ENCODE peak calls at places on chromosome 11, in four cellular contexts. X is dorsolateral prefrontal cortex, F is heart right ventricle, O is fibroblast of lung. B is an unnamed sample.

GRCh38 chr11:45289369-45289768 is 3.2 kb upstream of the SYT13 start:
- DNase-seq in F (no peak), X (no peak), O (peak), B (peak)

GRCh38 chr11:130390071-130390758 is 38.2 kb downstream of the ADAMTS8 start:
- DNase-seq in F (no peak), O (peak), X (peak), B (peak)

GRCh38 chr11:75292943-75293342 is 52.4 kb downstream of the TPBGL start:
- DNase-seq in O (no peak), X (no peak), F (no peak), B (no peak)

GRCh38 chr11:3723014-3723708 is 52.0 kb upstream of the CHRNA10 start:
- DNase-seq in X (no peak), F (no peak), O (peak), B (peak)

GRCh38 chr11:105783216-105783615 is 173.3 kb downstream of the GRIA4 start:
- DNase-seq in O (no peak), F (no peak), X (no peak), B (no peak)

GRCh38 chr11:35065566-35065965 is 73.4 kb upstream of the CD44 start:
- DNase-seq in O (peak), F (no peak), X (no peak), B (peak)

GRCh38 chr11:12050470-12050891 is 42.1 kb upstream of the DKK3 start:
- DNase-seq in O (no peak), X (no peak), F (no peak), B (no peak)

GRCh38 chr11:16985297-16985696 is 28.9 kb downstream of the PLEKHA7 start:
- DNase-seq in O (no peak), X (no peak), F (no peak), B (no peak)

GRCh38 chr11:87719311-87720073 is 455.8 kb downstream of the RAB38 start:
- DNase-seq in O (peak), X (no peak), F (no peak), B (no peak)

GRCh38 chr11:12842933-12843636 is 166.0 kb upstream of the RASSF10 start:
- DNase-seq in F (no peak), X (no peak), O (peak), B (peak)

GRCh38 chr11:8838248-8838647 is 72.7 kb upstream of the AKIP1 start:
- DNase-seq in X (no peak), O (peak), F (peak), B (peak)

GRCh38 chr11:61516191-61516590 is 7.6 kb downstream of the LRRC10B start:
- DNase-seq in X (no peak), F (no peak), O (no peak), B (no peak)

GRCh38 chr11:2444301-2445106 is at the start of the genes KCNQ1 and TRPM5:
- DNase-seq in F (no peak), O (no peak), X (no peak), B (no peak)

GRCh38 chr11:128431931-128432330 is 155.4 kb downstream of the ETS1 start:
- DNase-seq in O (no peak), F (no peak), X (no peak), B (no peak)

GRCh38 chr11:14741195-14741594 is 97.6 kb downstream of the PDE3B start:
- DNase-seq in F (no peak), O (no peak), X (no peak), B (no peak)

GRCh38 chr11:104451193-104451592 is 287.2 kb upstream of the PDGFD start:
- DNase-seq in X (no peak), F (peak), O (no peak), B (no peak)

GRCh38 chr11:107102692-107103463 is 84.6 kb upstream of the GUCY1A2 start:
- DNase-seq in F (no peak), O (no peak), X (no peak), B (no peak)

GRCh38 chr11:12629601-12630313 is 44.5 kb upstream of the TEAD1 start:
- DNase-seq in O (peak), X (no peak), F (no peak), B (peak)

GRCh38 chr11:121418625-121419114 is 33.4 kb upstream of the SORL1 start:
- DNase-seq in X (no peak), O (no peak), F (peak), B (no peak)

GRCh38 chr11:80899381-80899780 is 1458.6 kb upstream of the TENM4 start:
- DNase-seq in O (peak), X (no peak), F (no peak), B (peak)

GRCh38 chr11:17707833-17708232 is 11.5 kb upstream of the MYOD1 start:
- DNase-seq in F (no peak), O (no peak), X (no peak), B (no peak)

GRCh38 chr11:104487035-104487775 is 323.3 kb upstream of the PDGFD start:
- DNase-seq in F (no peak), O (peak), X (no peak), B (no peak)

GRCh38 chr11:16252373-16252772 is 104.0 kb downstream of the SOX6 start:
- DNase-seq in O (no peak), F (no peak), X (no peak), B (no peak)

GRCh38 chr11:230431-230830 is 5.7 kb downstream of the SIRT3 start:
- DNase-seq in O (no peak), X (peak), F (no peak), B (no peak)

GRCh38 chr11:27039873-27040272 is 742 bp upstream of the BBOX1 start:
- DNase-seq in X (no peak), F (no peak), O (no peak), B (no peak)

GRCh38 chr11:125470355-125470754 is 25.7 kb downstream of the FEZ1 start:
- DNase-seq in X (no peak), O (no peak), F (no peak), B (no peak)

GRCh38 chr11:105144887-105145286 is 5.3 kb upstream of the CARD18 start:
- DNase-seq in F (no peak), X (no peak), O (peak), B (peak)

GRCh38 chr11:62922189-62922589 is 1.0 kb upstream of the CHRM1 start:
- DNase-seq in F (no peak), O (no peak), X (no peak), B (no peak)

GRCh38 chr11:111422494-111423249 is 43.6 kb upstream of the POU2AF1 start:
- DNase-seq in O (peak), F (no peak), X (peak), B (peak)

GRCh38 chr11:124769804-124770774 is 8.0 kb upstream of the ESAM start:
- DNase-seq in X (no peak), O (peak), F (no peak), B (peak)

GRCh38 chr11:100830978-100831732 is 144.1 kb downstream of the ARHGAP42 start:
- DNase-seq in X (no peak), F (peak), O (peak), B (peak)

GRCh38 chr11:111327908-111328624 is 29.7 kb downstream of the POU2AF3 start:
- DNase-seq in O (peak), F (peak), X (no peak), B (no peak)

GRCh38 chr11:130068546-130068985 is 1.1 kb upstream of the APLP2 start:
- DNase-seq in O (no peak), F (no peak), X (no peak), B (no peak)

GRCh38 chr11:2459016-2459725 is 14.4 kb downstream of the KCNQ1 start:
- DNase-seq in X (no peak), O (no peak), F (no peak), B (no peak)

GRCh38 chr11:12074529-12075195 is 35.7 kb upstream of the MICAL2 start:
- DNase-seq in O (peak), F (no peak), X (no peak), B (peak)

GRCh38 chr11:13486926-13487660 is 8.7 kb downstream of the PTH start:
- DNase-seq in X (no peak), F (peak), O (no peak), B (peak)

GRCh38 chr11:57335343-57336110 is at the start of gene SSRP1:
- DNase-seq in X (peak), O (peak), F (peak), B (peak)

GRCh38 chr11:18703001-18703763 is 4.6 kb downstream of the TMEM86A start:
- DNase-seq in O (no peak), X (no peak), F (no peak), B (no peak)

GRCh38 chr11:68650801-68651200 is 33.5 kb upstream of the GAL start:
- DNase-seq in X (no peak), O (no peak), F (no peak), B (no peak)
- H3K4me3 ChIP-seq in X (no peak), O (no peak), F (no peak), B (no peak)

DNA sequence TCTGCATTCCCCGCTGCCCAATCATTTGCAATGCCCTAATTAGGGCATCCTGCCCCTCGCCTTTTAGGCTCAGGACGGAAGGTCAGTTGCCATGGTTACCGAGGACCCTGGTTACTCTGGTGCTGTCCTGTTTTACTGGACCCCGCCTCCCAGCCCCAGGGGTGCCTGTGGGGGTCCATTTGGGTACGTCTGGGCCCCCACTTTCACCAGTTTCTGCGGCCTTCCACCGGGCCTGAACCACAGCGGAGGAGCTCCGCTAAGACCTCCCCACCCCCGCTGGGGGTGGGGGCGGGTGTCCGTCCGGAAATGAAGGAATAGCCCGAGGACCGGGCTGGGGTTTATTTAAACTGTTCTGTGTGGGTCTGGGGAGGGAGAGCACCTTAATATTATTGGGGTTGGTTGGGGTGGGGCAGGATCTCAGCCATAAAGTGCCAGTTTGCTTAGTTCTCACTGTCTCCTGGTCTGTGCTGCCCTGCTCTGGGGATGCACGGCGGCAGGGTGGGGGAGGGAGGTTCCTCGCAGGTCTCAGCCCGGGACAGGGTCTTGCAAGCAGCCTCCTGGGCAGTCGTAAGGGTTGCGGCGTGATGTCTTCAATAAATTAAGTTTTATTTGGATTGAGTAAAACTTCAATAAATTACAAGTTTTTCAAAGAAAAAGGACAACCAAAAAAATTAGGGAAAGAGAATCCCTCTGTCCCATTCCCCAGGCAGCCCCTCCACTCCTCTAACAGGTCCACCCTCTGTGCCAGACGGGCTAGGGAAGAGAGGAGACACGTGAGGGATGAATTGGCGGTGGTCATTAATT is 5.3 kb downstream of the PHOX2A start:
- DNase-seq in X (no peak), F (peak), O (no peak), B (no peak)
- TF ChIP-seq CTCF in X (no peak), F (no peak), O (no peak), B (no peak)

GRCh38 chr11:65204646-65205601 is 23.2 kb downstream of the CAPN1 start:
- DNase-seq in O (peak), F (no peak), X (no peak), B (peak)
- H3K4me3 ChIP-seq in O (no peak), F (no peak), X (no peak), B (no peak)

GRCh38 chr11:73295996-73296318 is 12.1 kb upstream of the ARHGEF17 start:
- DNase-seq in X (no peak), F (no peak), O (no peak), B (no peak)
- TF ChIP-seq CTCF in X (no peak), F (no peak), O (no peak), B (no peak)

GRCh38 chr11:66012946-66013761 is 1.3 kb downstream of the CST6 start:
- DNase-seq in X (no peak), F (no peak), O (no peak), B (no peak)
- H3K4me3 ChIP-seq in X (no peak), F (no peak), O (no peak), B (no peak)

GRCh38 chr11:20353829-20354434 is 9.6 kb upstream of the HTATIP2 start:
- DNase-seq in O (peak), F (peak), X (peak), B (peak)
- TF ChIP-seq CTCF in O (peak), F (peak), X (peak), B (peak)

GRCh38 chr11:85811624-85812023 is 683 bp upstream of the SYTL2 start:
- DNase-seq in O (no peak), F (no peak), X (peak), B (no peak)
- H3K4me3 ChIP-seq in O (peak), F (peak), X (peak), B (peak)

GRCh38 chr11:81967242-81967641 is 766.4 kb downstream of the FAM181B start:
- DNase-seq in O (no peak), F (no peak), X (no peak), B (no peak)

GRCh38 chr11:81959341-81959740 is 774.3 kb downstream of the FAM181B start:
- DNase-seq in F (no peak), X (no peak), O (no peak), B (no peak)

GRCh38 chr11:81966340-81966739 is 767.3 kb downstream of the FAM181B start:
- DNase-seq in O (no peak), F (no peak), X (no peak), B (no peak)

GRCh38 chr11:81963018-81963417 is 770.6 kb downstream of the FAM181B start:
- DNase-seq in F (no peak), O (peak), X (no peak), B (peak)
- TF ChIP-seq CTCF in F (no peak), O (no peak), X (no peak), B (peak)

B was measured in fibroblast of mammary gland.